ENCODE peak calls at places on chromosomes 12 and 14, in four cellular contexts. M is GM06990, F is foreskin fibroblast, L is heart left ventricle. T is an unnamed sample.

GRCh38 chr14:105857816-105858675 is 331.7 kb downstream of the TMEM121 start:
- DNase-seq in M (no peak), F (no peak), L (no peak), T (no peak)

GRCh38 chr12:20588057-20588456 is 107.1 kb upstream of the SLCO1C1 start:
- DNase-seq in M (no peak), F (no peak), L (peak), T (no peak)

GRCh38 chr14:100278702-100279101 is 27.5 kb downstream of the SLC25A29 start:
- DNase-seq in M (no peak), F (peak), L (no peak), T (peak)

GRCh38 chr12:65859519-65859918 is 35.2 kb downstream of the HMGA2 start:
- DNase-seq in M (no peak), F (no peak), L (no peak), T (no peak)

GRCh38 chr14:103880986-103881926 is 33.9 kb upstream of the PPP1R13B start:
- DNase-seq in M (no peak), F (no peak), L (peak), T (no peak)

GRCh38 chr12:28497889-28498411 is 307.7 kb downstream of the CCDC91 start:
- DNase-seq in M (peak), F (no peak), L (no peak), T (no peak)

GRCh38 chr12:19018302-19018980 is 111.1 kb upstream of the PLEKHA5 start:
- DNase-seq in M (no peak), F (peak), L (no peak), T (no peak)

GRCh38 chr12:16579041-16579440 is 26.9 kb downstream of the LMO3 start:
- DNase-seq in M (no peak), F (no peak), L (no peak), T (no peak)

GRCh38 chr12:58966939-58967338 is 46.6 kb upstream of the LRIG3 start:
- DNase-seq in M (no peak), F (peak), L (no peak), T (no peak)

GRCh38 chr14:35818346-35819115 is 7.6 kb upstream of the BRMS1L start:
- DNase-seq in M (no peak), F (peak), L (no peak), T (no peak)

GRCh38 chr12:4214912-4215861 is 58.4 kb upstream of the CCND2 start:
- DNase-seq in M (peak), F (no peak), L (peak), T (peak)

GRCh38 chr14:73724696-73725095 is 10.5 kb upstream of the PNMA1 start:
- DNase-seq in M (no peak), F (no peak), L (no peak), T (no peak)

GRCh38 chr12:100675432-100675831 is 101.9 kb downstream of the GAS2L3 start:
- DNase-seq in M (no peak), F (peak), L (no peak), T (no peak)

GRCh38 chr12:46264057-46264456 is 4.8 kb downstream of the SLC38A1 start:
- DNase-seq in M (peak), F (no peak), L (no peak), T (no peak)

GRCh38 chr12:66735275-66735674 is 56.4 kb upstream of the GRIP1 start:
- DNase-seq in M (no peak), F (no peak), L (no peak), T (no peak)

GRCh38 chr14:92744198-92744597 is 4.2 kb downstream of the LGMN start:
- DNase-seq in M (no peak), F (no peak), L (no peak), T (no peak)

GRCh38 chr12:106296179-106296877 is 6.2 kb upstream of the TCP11L2 start:
- DNase-seq in M (no peak), F (peak), L (no peak), T (no peak)

GRCh38 chr12:117227000-117227653 is 36.9 kb upstream of the FBXO21 start:
- DNase-seq in M (no peak), F (no peak), L (no peak), T (no peak)

GRCh38 chr12:108587826-108588225 is 10.1 kb downstream of the TMEM119 start:
- DNase-seq in M (no peak), F (no peak), L (peak), T (no peak)

GRCh38 chr12:96516472-96517417 is 27.4 kb downstream of the CFAP54 start:
- DNase-seq in M (peak), F (peak), L (peak), T (peak)

GRCh38 chr12:19199322-19199721 is 69.8 kb downstream of the PLEKHA5 start:
- DNase-seq in M (no peak), F (no peak), L (no peak), T (no peak)

GRCh38 chr12:101740980-101741379 is 1.7 kb upstream of the SYCP3 start:
- DNase-seq in M (no peak), F (no peak), L (no peak), T (no peak)

GRCh38 chr12:109864916-109865315 is 15.4 kb downstream of the GLTP start:
- DNase-seq in M (no peak), F (no peak), L (no peak), T (no peak)

GRCh38 chr14:104819361-104819771 is 18.5 kb downstream of the ZBTB42 start:
- DNase-seq in M (no peak), F (no peak), L (no peak), T (no peak)

GRCh38 chr14:89466939-89467338 is 49.9 kb upstream of the FOXN3 start:
- DNase-seq in M (no peak), F (no peak), L (peak), T (no peak)

GRCh38 chr14:32846821-32847220 is 91.9 kb upstream of the NPAS3 start:
- DNase-seq in M (no peak), F (no peak), L (no peak), T (no peak)

GRCh38 chr12:108568653-108569154 is 6.3 kb downstream of the ISCU start:
- DNase-seq in M (peak), F (no peak), L (no peak), T (no peak)

GRCh38 chr12:75913502-75914110 is 118.0 kb downstream of the PHLDA1 start:
- DNase-seq in M (no peak), F (no peak), L (peak), T (no peak)

GRCh38 chr12:75766263-75767160 is 255.1 kb upstream of the KRR1 start:
- DNase-seq in M (no peak), F (peak), L (no peak), T (no peak)

GRCh38 chr14:92316116-92316515 is 6.8 kb upstream of the SLC24A4 start:
- DNase-seq in M (peak), F (no peak), L (no peak), T (no peak)

GRCh38 chr14:69572634-69573135 is 2.0 kb downstream of the CCDC177 start:
- DNase-seq in M (no peak), F (no peak), L (no peak), T (no peak)

DNA sequence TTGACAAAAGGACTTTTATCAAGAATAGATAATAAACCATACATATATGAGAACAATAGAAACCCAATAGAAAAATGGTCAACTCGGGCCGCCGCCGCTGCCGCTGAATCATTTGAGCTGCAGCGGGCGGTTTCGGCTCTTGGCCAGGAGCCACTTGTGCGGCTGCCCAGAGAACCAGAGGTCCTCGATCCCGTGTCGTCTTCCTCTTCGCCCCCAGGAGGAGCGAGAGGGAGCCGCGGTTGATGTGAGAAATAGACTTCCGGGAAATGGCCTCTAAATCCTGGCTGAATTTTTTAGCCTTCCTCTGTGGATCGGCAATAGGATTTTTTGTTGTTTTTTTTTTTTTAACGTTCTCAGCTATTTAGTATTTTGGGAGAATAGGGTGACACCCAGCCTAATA is 44.8 kb downstream of the CPSF6 start:
- DNase-seq in M (no peak), F (peak), L (peak), T (peak)
- TF ChIP-seq CTCF in M (no peak), F (no peak), L (peak), T (no peak)

DNA sequence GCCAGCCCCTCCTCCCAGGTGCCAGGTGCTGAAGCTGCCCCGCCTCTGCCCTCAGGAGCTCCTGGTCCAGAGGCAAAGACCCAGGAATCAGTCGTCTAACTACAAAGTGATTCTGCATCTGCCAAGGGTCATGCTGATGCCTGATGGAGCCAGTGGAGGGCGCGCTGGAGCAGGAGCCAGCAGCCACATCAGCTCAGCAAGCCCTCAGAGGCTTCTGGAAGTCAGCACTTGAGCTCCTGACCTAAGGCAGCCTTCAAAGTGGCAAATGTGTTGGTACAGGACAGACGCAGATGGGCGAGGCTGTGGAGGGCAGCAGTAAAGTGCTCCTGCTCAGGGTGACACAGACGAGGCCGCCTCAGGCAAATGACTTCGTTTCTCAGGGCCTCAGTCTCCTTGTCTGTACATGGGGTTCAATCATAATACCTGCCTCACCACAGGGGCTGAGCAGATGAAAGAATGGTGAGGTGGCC is 10.9 kb downstream of the C12orf43 start:
- DNase-seq in M (peak), F (peak), L (no peak), T (no peak)
- TF ChIP-seq CTCF in M (peak), F (peak), L (peak), T (peak)

GRCh38 chr12:118611770-118612169 is 235.4 kb downstream of the SUDS3 start:
- DNase-seq in M (no peak), F (no peak), L (no peak), T (no peak)

GRCh38 chr12:118606690-118607089 is 230.3 kb downstream of the SUDS3 start:
- DNase-seq in M (no peak), F (no peak), L (no peak), T (no peak)

GRCh38 chr12:118611295-118611694 is 234.9 kb downstream of the SUDS3 start:
- DNase-seq in M (no peak), F (no peak), L (no peak), T (no peak)

GRCh38 chr12:118607831-118608230 is 231.5 kb downstream of the SUDS3 start:
- DNase-seq in M (no peak), F (no peak), L (no peak), T (no peak)

DNA sequence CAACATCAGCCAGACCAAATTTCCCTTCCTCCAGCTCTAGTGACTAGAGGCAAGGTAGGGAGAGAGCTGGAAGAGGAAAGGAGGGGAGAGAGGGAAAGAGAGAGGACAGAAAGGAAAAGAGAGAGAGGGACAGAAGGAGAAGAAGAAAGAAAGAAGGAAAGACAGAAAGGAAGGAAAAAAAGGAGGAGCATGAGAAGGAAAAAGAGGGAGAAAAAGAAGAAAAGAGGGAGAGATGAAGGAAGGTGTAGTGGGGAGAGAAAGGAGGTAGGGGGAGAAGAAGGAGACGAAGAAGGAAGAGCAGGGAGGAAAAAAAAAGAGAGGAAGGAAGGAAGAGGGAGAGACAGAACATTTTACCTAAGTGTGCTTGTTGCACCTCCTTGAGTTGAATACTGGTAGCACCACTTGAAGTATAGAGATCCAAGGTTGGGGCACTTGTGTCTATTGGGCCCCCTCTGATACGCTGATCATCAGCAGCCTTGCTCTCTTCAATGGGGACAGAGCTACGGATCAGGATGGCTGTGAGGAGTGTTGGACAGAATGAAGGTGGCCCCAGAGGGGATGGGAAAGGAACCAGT is 232.5 kb downstream of the SUDS3 start:
- DNase-seq in M (no peak), F (no peak), L (no peak), T (no peak)
- TF ChIP-seq CTCF in M (no peak), F (no peak), L (peak), T (no peak)

DNA sequence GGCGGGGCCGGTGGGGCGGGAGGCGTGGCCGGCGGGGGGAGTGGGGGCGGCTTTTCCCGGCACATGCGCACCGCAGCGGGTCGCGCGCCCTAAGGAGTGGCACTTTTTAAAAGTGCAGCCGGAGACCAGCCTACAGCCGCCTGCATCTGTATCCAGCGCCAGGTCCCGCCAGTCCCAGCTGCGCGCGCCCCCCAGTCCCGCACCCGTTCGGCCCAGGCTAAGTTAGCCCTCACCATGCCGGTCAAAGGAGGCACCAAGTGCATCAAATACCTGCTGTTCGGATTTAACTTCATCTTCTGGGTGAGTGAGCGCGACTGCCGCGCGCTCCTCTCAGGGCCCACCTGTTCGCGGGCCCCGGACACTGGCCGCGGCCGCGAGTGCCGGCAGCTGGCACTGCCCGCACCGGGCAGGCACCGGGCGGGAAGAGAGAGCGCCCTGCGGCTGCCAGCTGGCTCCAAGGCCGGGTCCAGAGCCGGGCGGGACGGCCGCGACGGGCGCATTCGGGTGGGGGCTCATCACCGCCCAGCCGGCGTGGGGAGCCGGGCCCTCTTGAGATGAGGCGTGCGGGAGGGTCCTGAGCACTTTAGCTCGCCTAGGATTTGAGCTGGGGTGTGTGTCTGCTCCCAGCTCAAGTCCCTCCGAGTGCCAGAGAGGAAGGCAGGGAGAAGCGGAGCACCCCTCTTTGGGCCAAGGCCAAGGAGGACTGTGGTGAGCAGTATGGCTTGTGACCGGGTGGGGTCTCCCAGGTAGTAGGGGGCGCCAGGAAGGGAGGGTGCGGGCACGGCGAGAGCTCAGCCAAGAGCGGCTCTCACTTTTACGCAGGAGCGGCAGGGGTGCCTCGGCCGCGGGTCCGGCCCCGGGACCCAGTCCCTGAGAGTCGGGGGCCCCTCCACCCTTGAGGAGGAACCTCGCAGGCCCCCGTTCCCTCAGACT is at the start of gene CD9:
- DNase-seq in M (no peak), F (peak), L (peak), T (peak)
- TF ChIP-seq CTCF in M (no peak), F (no peak), L (no peak), T (no peak)

T was measured in lung.